ENCODE peak calls at places on chromosomes 6 and 20, in four cellular contexts. I is AG04450, L is HCT116, X is WERI-Rb-1. W is an unnamed sample.
A peak's percentile ranks its signal among the peaks of the same experiment; 100 is the strongest.

GRCh38 chr20:48286571-48287551 is 501.6 kb upstream of the SULF2 start:
- DNase-seq in I (no peak), L (no peak), X (peak; percentile 43), W (no peak)

GRCh38 chr20:62011403-62011791 is 54.3 kb downstream of the TAF4 start:
- DNase-seq in I (no peak), L (no peak), X (no peak), W (no peak)

GRCh38 chr20:62945771-62946339 is 6.7 kb upstream of the SLC17A9 start:
- DNase-seq in I (no peak), L (no peak), X (no peak), W (no peak)

GRCh38 chr20:59138114-59138602 is 25.5 kb upstream of the ZNF831 start:
- DNase-seq in I (no peak), L (no peak), X (no peak), W (no peak)

GRCh38 chr20:62571667-62572344 is 70.5 kb upstream of the SLCO4A1 start:
- DNase-seq in I (no peak), L (peak; percentile 35), X (peak; percentile 58), W (no peak)

GRCh38 chr20:36885355-36885754 is 9.4 kb downstream of the TLDC2 start:
- DNase-seq in I (no peak), L (no peak), X (no peak), W (no peak)

GRCh38 chr6:105849741-105850140 is 236.4 kb upstream of the PRDM1 start:
- DNase-seq in I (no peak), L (no peak), X (no peak), W (no peak)

GRCh38 chr6:125773387-125774341 is 17.1 kb upstream of the NCOA7 start:
- DNase-seq in I (no peak), L (no peak), X (no peak), W (no peak)

GRCh38 chr6:17417817-17418216 is 24.4 kb downstream of the CAP2 start:
- DNase-seq in I (peak; percentile 75), L (no peak), X (no peak), W (no peak)

GRCh38 chr6:48061630-48062029 is 49.4 kb downstream of the PTCHD4 start:
- DNase-seq in I (no peak), L (no peak), X (no peak), W (no peak)

GRCh38 chr6:46453756-46454316 is 37.4 kb downstream of the RCAN2 start:
- DNase-seq in I (no peak), L (no peak), X (no peak), W (no peak)

GRCh38 chr20:2814587-2815051 is at the start of gene C20orf141:
- DNase-seq in I (peak; percentile 93), L (no peak), X (peak; percentile 91), W (no peak)

GRCh38 chr6:16949696-16950095 is 152.2 kb upstream of the STMND1 start:
- DNase-seq in I (no peak), L (no peak), X (no peak), W (no peak)

GRCh38 chr6:130968486-130968885 is 94.6 kb downstream of the EPB41L2 start:
- DNase-seq in I (no peak), L (no peak), X (no peak), W (no peak)

GRCh38 chr6:167933290-167933689 is 64.2 kb upstream of the KIF25 start:
- DNase-seq in I (no peak), L (no peak), X (no peak), W (no peak)

GRCh38 chr6:82877213-82878195 is 188.1 kb downstream of the UBE3D start:
- DNase-seq in I (no peak), L (peak; percentile 54), X (no peak), W (no peak)

GRCh38 chr6:44297063-44298038 is 15.8 kb downstream of the AARS2 start:
- DNase-seq in I (no peak), L (no peak), X (peak; percentile 73), W (no peak)

GRCh38 chr20:32672982-32673727 is 586 bp downstream of the C20orf203 start:
- DNase-seq in I (no peak), L (no peak), X (no peak), W (peak; percentile 40)

GRCh38 chr6:22320750-22321149 is 23.9 kb upstream of the PRL start:
- DNase-seq in I (peak; percentile 76), L (peak; percentile 24), X (no peak), W (no peak)

GRCh38 chr6:127941228-127941627 is 40.4 kb upstream of the THEMIS start:
- DNase-seq in I (no peak), L (no peak), X (no peak), W (no peak)

GRCh38 chr6:110181131-110182027 is 1.2 kb downstream of the CDC40 start:
- DNase-seq in I (no peak), L (no peak), X (no peak), W (no peak)

GRCh38 chr6:154591220-154591619 is 80.7 kb upstream of the CNKSR3 start:
- DNase-seq in I (no peak), L (no peak), X (no peak), W (no peak)

GRCh38 chr6:81966968-81967367 is 214.5 kb upstream of the TENT5A start:
- DNase-seq in I (no peak), L (no peak), X (no peak), W (no peak)

GRCh38 chr20:19108181-19108580 is 104.3 kb upstream of the SLC24A3 start:
- DNase-seq in I (no peak), L (no peak), X (no peak), W (no peak)

GRCh38 chr6:8939615-8940014 is 504.3 kb upstream of the SLC35B3 start:
- DNase-seq in I (no peak), L (peak; percentile 35), X (no peak), W (no peak)

GRCh38 chr6:50353603-50354002 is 303.9 kb upstream of the DEFB112 start:
- DNase-seq in I (no peak), L (no peak), X (peak; percentile 22), W (no peak)
- TF ChIP-seq CTCF in I (no peak), L (no peak), X (peak; percentile 62), W (no peak)

GRCh38 chr6:3825331-3825831 is 23.8 kb upstream of the FAM50B start:
- DNase-seq in I (no peak), L (no peak), X (no peak), W (no peak)
- TF ChIP-seq CTCF in I (peak; percentile 33), L (peak; percentile 50), X (no peak), W (no peak)

GRCh38 chr6:27494103-27494502 is 21.2 kb upstream of the ZNF184 start:
- DNase-seq in I (no peak), L (no peak), X (no peak), W (no peak)

GRCh38 chr6:27492776-27493175 is 19.9 kb upstream of the ZNF184 start:
- DNase-seq in I (no peak), L (no peak), X (no peak), W (no peak)

GRCh38 chr6:27494987-27495385 is 22.1 kb upstream of the ZNF184 start:
- DNase-seq in I (no peak), L (no peak), X (no peak), W (no peak)

GRCh38 chr6:27500177-27500576 is 27.3 kb upstream of the ZNF184 start:
- DNase-seq in I (no peak), L (no peak), X (no peak), W (no peak)

DNA sequence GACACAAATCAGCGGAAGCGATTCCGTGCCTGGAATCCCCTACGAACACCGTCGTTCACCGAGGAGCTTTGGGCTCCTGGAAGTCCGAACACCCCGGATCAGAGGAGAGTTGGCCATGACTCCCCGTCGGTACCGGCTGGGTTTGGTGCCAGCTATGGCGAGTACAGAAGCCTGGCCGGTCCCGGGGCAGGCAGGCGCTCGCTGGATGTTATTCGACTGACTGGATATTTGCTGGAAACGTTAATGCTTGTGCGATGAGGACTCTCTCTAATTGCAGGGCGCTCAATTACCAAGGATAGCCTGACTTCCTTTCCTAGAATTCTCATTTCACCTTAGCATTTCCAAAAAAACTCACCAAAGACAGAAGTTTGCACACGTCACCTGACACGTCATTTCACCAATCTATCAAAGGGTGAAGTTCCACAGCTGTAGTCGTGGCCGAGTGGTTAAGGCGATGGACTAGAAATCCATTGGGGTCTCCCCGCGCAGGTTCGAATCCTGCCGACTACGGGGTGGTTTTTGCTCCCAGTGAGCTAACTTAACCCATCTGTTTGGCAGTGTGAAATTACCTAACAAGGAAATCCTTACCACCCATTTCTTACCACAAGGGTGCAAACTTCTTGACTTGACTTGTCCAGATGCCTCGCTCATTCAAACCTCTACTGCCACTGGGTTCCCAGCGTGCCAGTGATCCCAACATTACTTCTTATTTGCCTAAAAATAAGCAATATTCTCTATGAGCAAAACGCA is 22.7 kb upstream of the ZNF184 start:
- DNase-seq in I (no peak), L (peak; percentile 59), X (no peak), W (no peak)
- TF ChIP-seq CTCF in I (peak; percentile 9), L (no peak), X (no peak), W (no peak)

DNA sequence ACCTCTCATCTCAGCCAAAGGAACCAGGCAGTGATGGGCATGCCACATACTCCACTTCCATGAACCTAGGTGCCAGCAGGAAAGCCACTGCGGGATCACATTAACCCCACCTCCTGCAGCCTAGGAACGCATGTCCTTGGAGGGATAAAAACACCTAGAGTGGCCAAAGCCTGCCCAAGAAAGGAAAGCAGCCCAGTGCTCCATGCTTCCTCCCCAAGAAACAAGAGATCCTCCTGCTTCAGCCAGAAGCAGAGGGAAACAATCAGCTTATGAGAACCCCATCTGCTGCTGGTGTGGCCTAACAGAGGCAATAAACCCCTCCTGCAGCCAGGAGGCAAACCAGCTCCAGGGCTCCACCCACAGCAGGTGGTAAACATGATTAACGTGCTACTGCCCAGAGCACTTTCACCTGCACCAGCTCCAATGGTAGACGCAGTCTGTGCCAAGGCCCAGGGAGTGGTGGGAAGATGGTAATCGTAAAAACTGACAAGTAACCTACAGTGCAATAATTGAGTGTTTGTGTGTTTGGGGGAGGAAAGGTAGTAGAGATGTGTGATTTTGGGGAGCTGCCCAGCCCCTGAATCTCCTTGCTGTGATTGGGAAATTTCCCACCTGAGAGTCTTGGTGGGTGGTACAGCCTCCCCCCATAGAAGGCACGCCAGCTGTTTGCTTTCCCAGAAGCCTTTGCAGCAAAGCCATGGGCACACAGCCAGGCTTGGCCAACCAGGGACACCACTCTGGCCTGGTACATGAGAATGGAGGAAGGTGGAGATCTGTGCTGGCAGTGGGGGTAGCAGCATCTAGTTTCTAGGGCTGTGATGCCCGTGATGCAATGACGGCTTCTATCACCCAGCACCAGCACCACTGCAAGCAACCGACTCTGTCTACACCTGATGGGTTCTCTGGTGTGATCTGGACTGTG is 50.6 kb upstream of the TBC1D7 start:
- DNase-seq in I (no peak), L (no peak), X (peak; percentile 91), W (no peak)
- TF ChIP-seq CTCF in I (no peak), L (peak; percentile 5), X (peak; percentile 60), W (no peak)

GRCh38 chr6:160330621-160331020 is 17.6 kb upstream of the SLC22A3 start:
- DNase-seq in I (no peak), L (no peak), X (no peak), W (no peak)
- TF ChIP-seq CTCF in I (no peak), L (no peak), X (no peak), W (no peak)